ENCODE peak calls at places on chromosomes 12 and 14, in four cellular contexts. U is lower lobe of right lung, O is kidney epithelial cell, P is ovary. V is an unnamed sample.

GRCh38 chr12:116261525-116262100 is 15.9 kb downstream of the MED13L start:
- DNase-seq in P (no peak), O (no peak), U (no peak), V (no peak)

GRCh38 chr14:97458302-97459137 is 661.3 kb downstream of the VRK1 start:
- DNase-seq in O (no peak), P (no peak), U (peak; percentile 56), V (no peak)

GRCh38 chr14:21039585-21040369 is 2.4 kb upstream of the RNASE7 start:
- DNase-seq in U (no peak), O (no peak), P (peak; percentile 70), V (peak; percentile 57)

GRCh38 chr14:35287481-35288013 is 4.6 kb upstream of the PSMA6 start:
- DNase-seq in O (no peak), U (no peak), P (no peak), V (no peak)

GRCh38 chr12:12776261-12776660 is 9.2 kb upstream of the APOLD1 start:
- DNase-seq in U (no peak), O (peak; percentile 10), P (no peak), V (peak; percentile 14)

GRCh38 chr12:9784816-9785215 is 24.1 kb upstream of the CD69 start:
- DNase-seq in O (no peak), P (no peak), U (no peak), V (no peak)

GRCh38 chr12:120774169-120774916 is 48.7 kb downstream of the ACADS start:
- DNase-seq in O (no peak), P (no peak), U (no peak), V (no peak)

GRCh38 chr12:107514887-107515445 is 170.6 kb upstream of the PWP1 start:
- DNase-seq in O (peak; percentile 71), U (no peak), P (no peak), V (no peak)

GRCh38 chr12:11578461-11578993 is 70.9 kb upstream of the ETV6 start:
- DNase-seq in U (no peak), O (no peak), P (no peak), V (no peak)

GRCh38 chr12:56634242-56634836 is 4.2 kb upstream of the BAZ2A start:
- DNase-seq in O (no peak), P (peak; percentile 56), U (peak; percentile 75), V (no peak)

DNA sequence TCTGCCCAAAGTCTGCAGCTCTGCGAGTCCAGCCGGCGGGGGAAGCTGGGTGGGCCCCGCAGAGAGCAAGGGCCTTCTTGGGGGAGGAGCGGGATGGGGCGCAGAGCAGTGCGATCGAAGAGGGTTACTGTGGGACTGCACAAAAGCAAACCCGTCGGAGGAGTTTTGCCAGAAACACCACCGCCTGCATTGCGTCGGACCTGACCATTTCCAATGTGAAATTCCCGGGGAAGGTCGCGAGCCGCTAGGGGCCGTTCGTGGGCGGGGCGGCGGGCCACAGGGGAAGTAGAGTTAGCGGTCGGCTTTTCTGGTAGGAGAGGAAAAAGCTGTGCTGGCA is 340 bp upstream of the KCNA1 start:
- DNase-seq in O (no peak), P (no peak), U (no peak), V (no peak)
- H3K27me3 ChIP-seq in O (peaks cover 53% of the 10 kb centered on the region), P (no peaks in the 10 kb centered on the region), U (peaks cover 83% of the 10 kb centered on the region), V (peaks cover 69% of the 10 kb centered on the region)

DNA sequence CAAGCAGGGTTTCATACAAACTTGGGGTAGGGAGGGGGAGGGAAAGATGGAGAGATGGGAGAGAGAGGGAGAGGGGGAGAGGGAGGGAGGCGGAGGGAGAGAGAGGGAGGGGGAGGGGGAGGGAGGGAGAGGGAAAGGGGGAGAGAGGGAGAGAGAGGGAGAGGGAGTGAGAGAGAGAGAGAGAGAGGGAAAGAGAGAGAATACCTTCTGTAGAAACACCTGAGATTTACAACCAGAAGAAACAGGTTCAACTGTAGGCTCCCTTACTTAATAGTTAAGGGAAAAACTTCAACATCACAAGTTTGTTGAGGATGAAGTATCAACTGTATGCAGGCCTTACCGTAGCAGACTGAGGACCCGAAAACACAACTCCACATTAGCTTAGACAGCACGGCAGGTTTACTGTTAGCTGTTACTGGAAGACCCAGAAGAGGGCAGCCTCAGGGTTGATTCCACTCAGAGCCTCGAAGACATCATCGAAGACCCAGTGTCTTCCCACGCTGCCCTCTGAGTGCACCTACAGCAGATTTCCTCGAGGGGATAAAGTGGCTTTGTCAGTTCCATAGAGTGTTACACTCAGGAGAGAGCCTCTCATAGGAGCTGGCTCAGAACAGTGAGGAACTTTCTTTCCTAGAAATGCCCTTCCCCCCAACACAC is 72.4 kb downstream of the NT5DC3 start:
- DNase-seq in O (no peak), P (no peak), U (no peak), V (no peak)
- TF ChIP-seq CTCF in O (no peak), P (no peak), U (no peak), V (no peak)

GRCh38 chr14:102929349-102930137 is 7.1 kb downstream of the AMN start:
- DNase-seq in P (no peak), U (peak; percentile 45), O (no peak), V (no peak)

GRCh38 chr14:102931580-102932285 is 9.3 kb downstream of the AMN start:
- DNase-seq in O (no peak), U (peak; percentile 40), P (no peak), V (no peak)

GRCh38 chr14:102932484-102933248 is 10.2 kb downstream of the AMN start:
- DNase-seq in P (no peak), O (no peak), U (peak; percentile 32), V (no peak)

GRCh38 chr14:102930138-102930752 is 7.8 kb downstream of the AMN start:
- DNase-seq in O (no peak), P (no peak), U (peak; percentile 50), V (peak; percentile 58)

DNA sequence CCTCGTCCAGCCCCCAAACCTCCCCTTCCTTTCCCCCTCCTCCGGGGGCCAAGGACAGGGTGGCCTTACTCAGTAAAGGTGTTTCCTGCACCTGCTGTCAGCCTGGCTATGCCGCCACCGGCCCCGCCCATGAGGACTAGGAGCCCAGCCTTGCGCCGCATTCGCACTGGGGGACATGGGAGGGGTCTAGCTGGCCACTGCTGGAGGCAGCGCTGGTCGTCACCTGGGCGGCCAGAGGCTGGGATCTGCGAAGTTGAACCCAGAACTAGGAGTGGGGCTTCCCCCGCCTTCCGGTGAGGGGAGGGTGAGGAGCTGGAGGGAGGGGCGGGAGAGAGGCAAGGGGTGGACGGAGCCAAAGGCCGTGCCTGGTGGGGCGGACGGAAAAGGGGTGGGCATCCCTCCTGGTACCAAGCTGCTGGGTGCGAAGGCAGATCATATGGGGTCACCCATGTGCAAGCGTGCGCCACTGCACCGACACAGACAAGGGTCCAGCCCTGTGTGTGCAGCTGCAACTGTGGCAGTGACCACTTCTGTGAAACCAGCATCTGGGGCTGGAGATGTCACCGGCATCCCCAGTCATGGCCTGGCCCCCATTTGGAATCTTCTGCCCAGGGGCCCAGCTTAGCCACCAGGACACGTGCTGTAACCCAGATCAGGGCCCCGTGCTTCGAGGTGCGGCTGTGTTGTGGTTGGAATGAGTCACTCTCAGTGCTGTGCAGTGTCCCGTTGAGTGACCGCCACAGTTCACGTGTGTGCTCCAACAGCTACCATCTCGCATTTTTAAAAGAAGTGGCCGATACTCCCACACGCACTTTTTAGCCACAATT is 8.5 kb downstream of the AMN start:
- DNase-seq in U (peak; percentile 49), P (no peak), O (peak; percentile 45), V (no peak)
- H3K27me3 ChIP-seq in U (peaks cover 36% of the 10 kb centered on the region), P (no peaks in the 10 kb centered on the region), O (peaks cover 38% of the 10 kb centered on the region), V (peaks cover 24% of the 10 kb centered on the region)

GRCh38 chr12:76556373-76556772 is 3.2 kb downstream of the OSBPL8 start:
- DNase-seq in O (no peak), U (no peak), P (no peak), V (no peak)

GRCh38 chr12:76560083-76560491 is 516 bp upstream of the OSBPL8 start:
- DNase-seq in O (no peak), U (no peak), P (no peak), V (no peak)

GRCh38 chr12:76562158-76562557 is 2.6 kb upstream of the OSBPL8 start:
- DNase-seq in P (no peak), U (no peak), O (no peak), V (no peak)

GRCh38 chr12:76558684-76559276 is 791 bp downstream of the OSBPL8 start:
- DNase-seq in O (peak; percentile 2), U (peak; percentile 80), P (peak; percentile 34), V (peak; percentile 68)

GRCh38 chr12:76559277-76560082 is at the start of gene OSBPL8:
- DNase-seq in U (peak; percentile 97), P (peak; percentile 94), O (peak; percentile 53), V (peak; percentile 97)
- TF ChIP-seq CTCF in U (peak; percentile 36), P (peak; percentile 22), O (no peak), V (peak; percentile 22)

DNA sequence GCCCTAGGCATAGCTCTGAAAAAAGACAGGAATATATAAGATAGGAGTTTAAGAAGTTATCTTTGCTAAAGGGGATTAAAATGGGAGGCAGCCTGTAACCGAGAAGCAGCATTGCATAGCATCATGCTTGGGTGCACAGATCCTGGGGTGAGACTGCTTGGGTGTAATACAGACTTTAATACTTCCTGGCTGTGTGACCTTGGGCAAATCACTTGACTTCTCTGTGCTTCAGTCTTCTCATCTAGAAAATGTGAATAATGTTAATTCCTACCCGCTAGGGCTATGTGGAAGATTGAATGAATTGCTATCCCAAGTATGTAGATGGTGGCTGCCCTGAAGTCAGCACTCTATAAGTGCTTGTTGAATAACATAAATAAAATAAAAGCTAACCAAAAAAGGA is 204.5 kb downstream of the TMEM132C start:
- DNase-seq in U (no peak), P (no peak), O (no peak), V (no peak)
- H3K27me3 ChIP-seq in U (peaks cover 4% of the 10 kb centered on the region), P (no peaks in the 10 kb centered on the region), O (no peaks in the 10 kb centered on the region), V (no peaks in the 10 kb centered on the region)